ENCODE peak calls at places on chromosomes 12 and 14, in eight cellular contexts. B is AG20443, F is HCEC 1CT, E is EL, T is NCI-H460, Y is activated T-cell treated with anti-CD3 and anti-CD28 coated beads for 24 hours, W is non-pigmented ciliary epithelial cell, V is GM13977. K is an unnamed sample.

GRCh38 chr14:99579903-99580570 is 24.0 kb downstream of the CCDC85C start:
- DNase-seq in F (no peak), V (no peak), Y (no peak), W (no peak), T (no peak), E (peak), B (peak), K (peak)

GRCh38 chr12:123934829-123935228 is 37.8 kb downstream of the CCDC92 start:
- DNase-seq in E (peak), W (no peak), B (peak), Y (no peak), T (no peak), V (no peak), F (peak), K (peak)

GRCh38 chr12:110067531-110067930 is 19.2 kb upstream of the C12orf76 start:
- DNase-seq in Y (no peak), V (no peak), E (no peak), T (no peak), W (no peak), B (no peak), F (no peak), K (no peak)

GRCh38 chr12:62379723-62380045 is 86.9 kb upstream of the MON2 start:
- DNase-seq in T (no peak), F (no peak), W (no peak), Y (no peak), B (no peak), V (no peak), E (no peak), K (no peak)

GRCh38 chr14:54591461-54592245 is 24.7 kb downstream of the SAMD4A start:
- DNase-seq in Y (no peak), B (no peak), V (no peak), F (no peak), W (no peak), T (no peak), E (peak), K (no peak)

GRCh38 chr12:11906284-11906935 is 164.3 kb upstream of the BCL2L14 start:
- DNase-seq in V (no peak), B (peak), W (peak), T (no peak), F (peak), E (peak), Y (no peak), K (peak)

GRCh38 chr14:20144820-20145219 is 6.2 kb downstream of the OR4N5 start:
- DNase-seq in T (no peak), B (no peak), W (no peak), F (no peak), E (no peak), Y (no peak), V (no peak), K (no peak)

GRCh38 chr14:71336488-71337192 is 429.4 kb downstream of the PCNX1 start:
- DNase-seq in Y (no peak), B (no peak), T (no peak), E (no peak), W (no peak), V (no peak), F (no peak), K (no peak)